ENCODE peak calls at places on chromosomes 4 and X, in eight cellular contexts. One of them, this sample, is unnamed.

GRCh38 chr4:125315571-125316390 is 1.0 kb downstream of the FAT4 start:
- DNase-seq in transverse colon: peak; percentile 13
- DNase-seq in astrocyte: peak; percentile 38
- DNase-seq in WERI-Rb-1: peak; percentile 60
- DNase-seq in neural progenitor cell: peak; percentile 90
- DNase-seq in lung: peak; percentile 41
- DNase-seq in CD4-positive, CD25-positive, alpha-beta regulatory T cell: no peak
- DNase-seq in hepatocyte: peak; percentile 79
- DNase-seq in this sample: no peak

GRCh38 chrX:86002076-86002896 is 45.1 kb downstream of the CHM start:
- DNase-seq in CD4-positive, CD25-positive, alpha-beta regulatory T cell: peak; percentile 10
- DNase-seq in neural progenitor cell: peak; percentile 87
- DNase-seq in transverse colon: peak; percentile 60
- DNase-seq in astrocyte: peak; percentile 59
- DNase-seq in hepatocyte: peak; percentile 70
- DNase-seq in WERI-Rb-1: no peak
- DNase-seq in lung: no peak
- DNase-seq in this sample: no peak

GRCh38 chr4:1802720-1803522 is 9.8 kb downstream of the FGFR3 start:
- DNase-seq in transverse colon: no peak
- DNase-seq in WERI-Rb-1: no peak
- DNase-seq in hepatocyte: no peak
- DNase-seq in astrocyte: no peak
- DNase-seq in lung: no peak
- DNase-seq in neural progenitor cell: no peak
- DNase-seq in CD4-positive, CD25-positive, alpha-beta regulatory T cell: no peak
- DNase-seq in this sample: no peak

GRCh38 chr4:822361-823092 is 3.4 kb downstream of the CPLX1 start:
- DNase-seq in hepatocyte: no peak
- DNase-seq in CD4-positive, CD25-positive, alpha-beta regulatory T cell: no peak
- DNase-seq in neural progenitor cell: no peak
- DNase-seq in astrocyte: no peak
- DNase-seq in WERI-Rb-1: no peak
- DNase-seq in lung: no peak
- DNase-seq in transverse colon: no peak
- DNase-seq in this sample: no peak

GRCh38 chr4:145132521-145133098 is 34.5 kb downstream of the ABCE1 start:
- DNase-seq in astrocyte: peak; percentile 19
- DNase-seq in WERI-Rb-1: no peak
- DNase-seq in transverse colon: no peak
- DNase-seq in neural progenitor cell: no peak
- DNase-seq in CD4-positive, CD25-positive, alpha-beta regulatory T cell: no peak
- DNase-seq in lung: no peak
- DNase-seq in hepatocyte: no peak
- DNase-seq in this sample: no peak

GRCh38 chr4:149549911-149550310 is 265.7 kb downstream of the IQCM start:
- DNase-seq in transverse colon: no peak
- DNase-seq in lung: no peak
- DNase-seq in WERI-Rb-1: peak; percentile 32
- DNase-seq in CD4-positive, CD25-positive, alpha-beta regulatory T cell: no peak
- DNase-seq in hepatocyte: peak; percentile 35
- DNase-seq in astrocyte: peak; percentile 10
- DNase-seq in neural progenitor cell: peak; percentile 38
- DNase-seq in this sample: no peak

GRCh38 chrX:72461766-72462165 is 110.9 kb downstream of the HDAC8 start:
- DNase-seq in transverse colon: no peak
- DNase-seq in lung: no peak
- DNase-seq in CD4-positive, CD25-positive, alpha-beta regulatory T cell: no peak
- DNase-seq in neural progenitor cell: no peak
- DNase-seq in WERI-Rb-1: no peak
- DNase-seq in hepatocyte: no peak
- DNase-seq in astrocyte: peak; percentile 5
- DNase-seq in this sample: no peak

GRCh38 chr4:71526626-71527406 is 188.0 kb downstream of the SLC4A4 start:
- DNase-seq in hepatocyte: no peak
- DNase-seq in lung: no peak
- DNase-seq in WERI-Rb-1: peak; percentile 9
- DNase-seq in neural progenitor cell: peak; percentile 46
- DNase-seq in astrocyte: no peak
- DNase-seq in CD4-positive, CD25-positive, alpha-beta regulatory T cell: no peak
- DNase-seq in transverse colon: no peak
- DNase-seq in this sample: no peak

GRCh38 chr4:41326776-41327175 is 70.0 kb downstream of the UCHL1 start:
- DNase-seq in transverse colon: no peak
- DNase-seq in lung: no peak
- DNase-seq in CD4-positive, CD25-positive, alpha-beta regulatory T cell: no peak
- DNase-seq in neural progenitor cell: no peak
- DNase-seq in astrocyte: no peak
- DNase-seq in hepatocyte: no peak
- DNase-seq in WERI-Rb-1: no peak
- DNase-seq in this sample: no peak

DNA sequence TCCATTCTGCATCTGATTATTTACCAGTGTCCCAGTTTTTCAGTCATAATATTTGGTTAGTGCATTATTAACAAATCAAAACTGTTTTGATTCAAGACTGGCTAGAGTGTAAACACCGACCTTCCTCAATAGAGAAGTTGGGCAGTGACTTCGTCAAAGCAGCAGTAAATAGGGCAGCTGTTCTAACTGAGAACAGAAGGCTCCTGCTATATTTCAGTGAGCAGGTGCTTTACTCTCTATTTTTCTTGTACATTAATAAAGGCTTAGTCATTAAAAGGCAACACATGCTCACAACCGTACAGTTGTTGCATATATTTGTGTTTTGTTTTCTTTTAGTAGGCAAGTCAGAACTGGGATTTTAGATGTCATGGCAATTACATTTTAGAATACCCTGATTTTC is 233.5 kb downstream of the NDST4 start:
- DNase-seq in CD4-positive, CD25-positive, alpha-beta regulatory T cell: no peak
- DNase-seq in transverse colon: no peak
- DNase-seq in hepatocyte: no peak
- DNase-seq in astrocyte: no peak
- DNase-seq in WERI-Rb-1: no peak
- DNase-seq in neural progenitor cell: no peak
- DNase-seq in lung: no peak
- DNase-seq in this sample: no peak
- H3K4me3 ChIP-seq in CD4-positive, CD25-positive, alpha-beta regulatory T cell: no peak overlapping the region
- H3K4me3 ChIP-seq in transverse colon: no peak overlapping the region
- H3K4me3 ChIP-seq in hepatocyte: no peak overlapping the region
- H3K4me3 ChIP-seq in astrocyte: no peak overlapping the region
- H3K4me3 ChIP-seq in WERI-Rb-1: no peak overlapping the region
- H3K4me3 ChIP-seq in neural progenitor cell: no peak overlapping the region
- H3K4me3 ChIP-seq in lung: no peak overlapping the region
- H3K4me3 ChIP-seq in this sample: no peak overlapping the region

GRCh38 chr4:76526585-76526990 is 91.6 kb downstream of the SHROOM3 start:
- DNase-seq in transverse colon: no peak
- DNase-seq in neural progenitor cell: peak; percentile 13
- DNase-seq in lung: peak; percentile 49
- DNase-seq in astrocyte: peak; percentile 79
- DNase-seq in CD4-positive, CD25-positive, alpha-beta regulatory T cell: no peak
- DNase-seq in WERI-Rb-1: no peak
- DNase-seq in hepatocyte: peak; percentile 62
- DNase-seq in this sample: no peak
- H3K27ac ChIP-seq in transverse colon: peak overlapping the region; percentile 22
- H3K27ac ChIP-seq in neural progenitor cell: no peak overlapping the region
- H3K27ac ChIP-seq in lung: no peak overlapping the region
- H3K27ac ChIP-seq in astrocyte: no peak overlapping the region
- H3K27ac ChIP-seq in CD4-positive, CD25-positive, alpha-beta regulatory T cell: no peak overlapping the region
- H3K27ac ChIP-seq in WERI-Rb-1: no peak overlapping the region
- H3K27ac ChIP-seq in hepatocyte: peak overlapping the region; percentile 93
- H3K27ac ChIP-seq in this sample: no peak overlapping the region

DNA sequence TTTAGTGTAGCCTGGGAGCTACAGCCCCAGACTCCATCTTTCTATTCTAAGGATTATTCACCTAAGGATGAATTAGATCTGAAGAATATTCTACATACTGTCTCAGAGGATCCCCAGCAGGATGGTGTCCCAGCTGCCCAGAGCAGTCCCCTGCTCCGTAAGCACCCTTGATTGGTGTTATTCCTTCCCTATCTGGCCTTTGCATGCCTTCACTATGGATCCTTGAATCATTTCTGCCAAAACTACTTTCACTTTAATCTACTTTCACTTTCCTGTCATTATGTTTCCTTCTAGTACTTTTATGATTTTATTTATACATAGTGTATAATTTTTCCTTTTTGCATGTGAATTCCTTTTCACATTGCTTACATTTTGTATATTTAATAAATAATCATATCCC is 39.2 kb downstream of the ARHGAP24 start:
- DNase-seq in transverse colon: no peak
- DNase-seq in CD4-positive, CD25-positive, alpha-beta regulatory T cell: no peak
- DNase-seq in neural progenitor cell: no peak
- DNase-seq in hepatocyte: no peak
- DNase-seq in WERI-Rb-1: no peak
- DNase-seq in astrocyte: no peak
- DNase-seq in lung: no peak
- DNase-seq in this sample: no peak
- H3K4me3 ChIP-seq in transverse colon: no peak overlapping the region
- H3K4me3 ChIP-seq in CD4-positive, CD25-positive, alpha-beta regulatory T cell: no peak overlapping the region
- H3K4me3 ChIP-seq in neural progenitor cell: no peak overlapping the region
- H3K4me3 ChIP-seq in hepatocyte: no peak overlapping the region
- H3K4me3 ChIP-seq in WERI-Rb-1: no peak overlapping the region
- H3K4me3 ChIP-seq in astrocyte: no peak overlapping the region
- H3K4me3 ChIP-seq in lung: no peak overlapping the region
- H3K4me3 ChIP-seq in this sample: no peak overlapping the region

GRCh38 chrX:53357799-53358530 is 64.5 kb downstream of the SMC1A start:
- DNase-seq in neural progenitor cell: peak; percentile 49
- DNase-seq in WERI-Rb-1: no peak
- DNase-seq in transverse colon: no peak
- DNase-seq in astrocyte: peak; percentile 23
- DNase-seq in hepatocyte: peak; percentile 38
- DNase-seq in CD4-positive, CD25-positive, alpha-beta regulatory T cell: no peak
- DNase-seq in lung: no peak
- DNase-seq in this sample: no peak
- H3K27ac ChIP-seq in neural progenitor cell: no peak overlapping the region
- H3K27ac ChIP-seq in WERI-Rb-1: no peak overlapping the region
- H3K27ac ChIP-seq in transverse colon: no peak overlapping the region
- H3K27ac ChIP-seq in astrocyte: no peak overlapping the region
- H3K27ac ChIP-seq in hepatocyte: no peak overlapping the region
- H3K27ac ChIP-seq in CD4-positive, CD25-positive, alpha-beta regulatory T cell: no peak overlapping the region
- H3K27ac ChIP-seq in lung: no peak overlapping the region
- H3K27ac ChIP-seq in this sample: no peak overlapping the region

DNA sequence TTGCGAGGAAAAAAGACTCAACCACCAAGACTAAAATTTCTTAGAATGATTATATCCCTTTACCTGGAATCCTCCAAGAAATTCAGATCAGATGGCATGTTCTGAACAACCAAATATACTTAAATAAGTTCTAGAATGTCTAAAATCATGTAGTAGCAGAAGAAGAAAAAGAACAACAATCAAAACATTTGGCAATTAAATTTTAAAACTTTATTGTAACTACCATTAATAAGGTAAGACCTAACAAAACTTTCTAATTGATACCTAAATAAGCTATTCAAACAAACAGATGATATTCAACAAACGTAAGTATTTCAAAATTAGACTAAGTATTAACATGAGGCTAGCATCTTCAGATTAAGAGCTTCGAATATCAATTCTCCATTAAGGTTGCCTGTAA is 4.3 kb downstream of the THOC2 start:
- DNase-seq in CD4-positive, CD25-positive, alpha-beta regulatory T cell: no peak
- DNase-seq in lung: no peak
- DNase-seq in transverse colon: no peak
- DNase-seq in neural progenitor cell: no peak
- DNase-seq in hepatocyte: no peak
- DNase-seq in astrocyte: no peak
- DNase-seq in WERI-Rb-1: no peak
- DNase-seq in this sample: no peak
- H3K4me3 ChIP-seq in CD4-positive, CD25-positive, alpha-beta regulatory T cell: peak overlapping the region; percentile 41
- H3K4me3 ChIP-seq in lung: no peak overlapping the region
- H3K4me3 ChIP-seq in transverse colon: no peak overlapping the region
- H3K4me3 ChIP-seq in neural progenitor cell: no peak overlapping the region
- H3K4me3 ChIP-seq in hepatocyte: no peak overlapping the region
- H3K4me3 ChIP-seq in astrocyte: no peak overlapping the region
- H3K4me3 ChIP-seq in WERI-Rb-1: no peak overlapping the region
- H3K4me3 ChIP-seq in this sample: no peak overlapping the region

DNA sequence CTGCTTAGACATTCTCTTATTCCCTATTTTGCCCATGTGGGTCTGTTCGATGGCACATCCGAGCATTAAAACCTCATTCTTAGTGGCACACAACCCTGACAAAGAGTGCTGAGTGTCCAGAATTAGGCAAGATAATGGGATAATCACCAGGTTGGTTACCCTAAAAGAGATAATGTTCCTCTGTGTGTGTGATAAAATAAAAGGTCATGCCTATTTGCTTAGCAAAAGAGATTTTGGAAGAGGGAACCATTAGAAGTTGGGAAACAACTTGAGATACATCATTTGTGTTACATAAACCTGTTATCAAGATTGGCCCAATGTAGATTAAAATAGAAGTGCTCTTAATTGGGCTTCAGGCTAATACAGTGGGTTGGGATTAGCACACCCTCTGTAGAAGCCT is 182.7 kb downstream of the NWD2 start:
- DNase-seq in CD4-positive, CD25-positive, alpha-beta regulatory T cell: no peak
- DNase-seq in WERI-Rb-1: no peak
- DNase-seq in neural progenitor cell: no peak
- DNase-seq in hepatocyte: no peak
- DNase-seq in lung: no peak
- DNase-seq in astrocyte: no peak
- DNase-seq in transverse colon: no peak
- DNase-seq in this sample: no peak
- H3K27ac ChIP-seq in CD4-positive, CD25-positive, alpha-beta regulatory T cell: no peak overlapping the region
- H3K27ac ChIP-seq in WERI-Rb-1: no peak overlapping the region
- H3K27ac ChIP-seq in neural progenitor cell: no peak overlapping the region
- H3K27ac ChIP-seq in hepatocyte: no peak overlapping the region
- H3K27ac ChIP-seq in lung: no peak overlapping the region
- H3K27ac ChIP-seq in astrocyte: no peak overlapping the region
- H3K27ac ChIP-seq in transverse colon: no peak overlapping the region
- H3K27ac ChIP-seq in this sample: no peak overlapping the region

GRCh38 chr4:116839826-116840225 is 245.6 kb downstream of the TRAM1L1 start:
- DNase-seq in lung: no peak
- DNase-seq in transverse colon: no peak
- DNase-seq in WERI-Rb-1: no peak
- DNase-seq in neural progenitor cell: no peak
- DNase-seq in CD4-positive, CD25-positive, alpha-beta regulatory T cell: no peak
- DNase-seq in hepatocyte: no peak
- DNase-seq in astrocyte: peak; percentile 66
- DNase-seq in this sample: no peak
- H3K4me3 ChIP-seq in lung: no peak overlapping the region
- H3K4me3 ChIP-seq in transverse colon: no peak overlapping the region
- H3K4me3 ChIP-seq in WERI-Rb-1: no peak overlapping the region
- H3K4me3 ChIP-seq in neural progenitor cell: no peak overlapping the region
- H3K4me3 ChIP-seq in CD4-positive, CD25-positive, alpha-beta regulatory T cell: no peak overlapping the region
- H3K4me3 ChIP-seq in hepatocyte: no peak overlapping the region
- H3K4me3 ChIP-seq in astrocyte: no peak overlapping the region
- H3K4me3 ChIP-seq in this sample: no peak overlapping the region

GRCh38 chrX:153724252-153725038 is at the start of the genes ABCD1 and BCAP31:
- DNase-seq in hepatocyte: peak; percentile 95
- DNase-seq in lung: peak; percentile 87
- DNase-seq in transverse colon: peak; percentile 92
- DNase-seq in astrocyte: peak; percentile 47
- DNase-seq in WERI-Rb-1: peak; percentile 94
- DNase-seq in CD4-positive, CD25-positive, alpha-beta regulatory T cell: peak; percentile 91
- DNase-seq in neural progenitor cell: peak; percentile 95
- DNase-seq in this sample: peak; percentile 81
- H3K27ac ChIP-seq in hepatocyte: peak within 1 kb of the TSS; percentile 94
- H3K27ac ChIP-seq in lung: peak within 1 kb of the TSS; percentile 89
- H3K27ac ChIP-seq in transverse colon: peak within 1 kb of the TSS; percentile 97
- H3K27ac ChIP-seq in astrocyte: peak within 1 kb of the TSS; percentile 56
- H3K27ac ChIP-seq in WERI-Rb-1: peak within 1 kb of the TSS; percentile 89
- H3K27ac ChIP-seq in CD4-positive, CD25-positive, alpha-beta regulatory T cell: peak within 1 kb of the TSS; percentile 76
- H3K27ac ChIP-seq in neural progenitor cell: peak within 1 kb of the TSS; percentile 69
- H3K27ac ChIP-seq in this sample: peak within 1 kb of the TSS; percentile 70

This sample was measured in CD8-positive, alpha-beta memory T cell.